ENCODE peak calls at places on chromosomes 12 and 14, in five cellular contexts. F, P, H, T and K are unnamed samples.

GRCh38 chr12:54588110-54588831 is at the start of gene PPP1R1A:
- DNase-seq in F (no peak), P (no peak), H (peak; percentile 41), T (no peak), K (no peak)

GRCh38 chr14:24815543-24815942 is 181.6 kb upstream of the GZMB start:
- DNase-seq in F (no peak), P (no peak), H (no peak), T (no peak), K (no peak)

GRCh38 chr14:37709419-37710195 is 114.2 kb downstream of the TTC6 start:
- DNase-seq in F (peak; percentile 16), P (no peak), H (no peak), T (peak; percentile 17), K (peak; percentile 37)

GRCh38 chr14:99552572-99553216 is 51.3 kb downstream of the CCDC85C start:
- DNase-seq in F (no peak), P (no peak), H (no peak), T (no peak), K (no peak)

GRCh38 chr14:30389134-30389900 is 169.6 kb upstream of the G2E3 start:
- DNase-seq in F (no peak), P (no peak), H (peak; percentile 96), T (peak; percentile 16), K (no peak)

GRCh38 chr12:1527789-1528188 is 66.6 kb downstream of the FBXL14 start:
- DNase-seq in F (no peak), P (no peak), H (no peak), T (peak; percentile 87), K (peak; percentile 39)

GRCh38 chr14:21852061-21852664 is 178.5 kb upstream of the OR4E1 start:
- DNase-seq in F (peak; percentile 16), P (peak; percentile 1), H (peak; percentile 45), T (no peak), K (peak; percentile 42)

GRCh38 chr12:110073049-110073831 is 24.9 kb upstream of the C12orf76 start:
- DNase-seq in F (no peak), P (no peak), H (peak; percentile 47), T (peak; percentile 20), K (no peak)

GRCh38 chr12:27914956-27915355 is 57.6 kb downstream of the PTHLH start:
- DNase-seq in F (no peak), P (no peak), H (no peak), T (no peak), K (no peak)

GRCh38 chr14:21475767-21476525 is 813 bp downstream of the RAB2B start:
- DNase-seq in F (peak; percentile 18), P (no peak), H (no peak), T (no peak), K (no peak)

GRCh38 chr12:127677537-127678131 is 589.3 kb upstream of the TMEM132C start:
- DNase-seq in F (no peak), P (peak; percentile 5), H (peak; percentile 71), T (peak; percentile 80), K (peak; percentile 68)

GRCh38 chr12:130743176-130743575 is 27.1 kb upstream of the RIMBP2 start:
- DNase-seq in F (no peak), P (no peak), H (no peak), T (no peak), K (no peak)

GRCh38 chr14:102878174-102878969 is 44.1 kb upstream of the AMN start:
- DNase-seq in F (no peak), P (no peak), H (no peak), T (no peak), K (no peak)

GRCh38 chr12:52202361-52203078 is 10.7 kb upstream of the KRT80 start:
- DNase-seq in F (no peak), P (no peak), H (peak; percentile 85), T (peak; percentile 52), K (peak; percentile 64)

GRCh38 chr12:75960954-75961661 is 70.5 kb downstream of the PHLDA1 start:
- DNase-seq in F (no peak), P (no peak), H (no peak), T (no peak), K (no peak)

GRCh38 chr12:71045781-71046180 is 112.0 kb downstream of the TSPAN8 start:
- DNase-seq in F (no peak), P (no peak), H (no peak), T (peak; percentile 45), K (peak; percentile 87)

GRCh38 chr14:32623300-32624093 is 294.4 kb downstream of the AKAP6 start:
- DNase-seq in F (no peak), P (no peak), H (no peak), T (peak; percentile 41), K (peak; percentile 47)

GRCh38 chr14:102927878-102928411 is 5.5 kb downstream of the AMN start:
- DNase-seq in F (no peak), P (no peak), H (no peak), T (no peak), K (no peak)

GRCh38 chr12:126389215-126389841 is 1324.1 kb downstream of the AACS start:
- DNase-seq in F (no peak), P (no peak), H (no peak), T (peak; percentile 85), K (peak; percentile 85)

GRCh38 chr12:203462-204260 is 10.3 kb downstream of the SLC6A12 start:
- DNase-seq in F (no peak), P (no peak), H (peak; percentile 67), T (no peak), K (no peak)

GRCh38 chr12:121530600-121531355 is 50.0 kb downstream of the KDM2B start:
- DNase-seq in F (no peak), P (peak; percentile 65), H (peak; percentile 48), T (peak; percentile 78), K (peak; percentile 93)

GRCh38 chr12:6062427-6063378 is 61.8 kb downstream of the VWF start:
- DNase-seq in F (no peak), P (no peak), H (peak; percentile 49), T (peak; percentile 34), K (peak; percentile 66)

GRCh38 chr12:1915082-1915968 is 3.1 kb downstream of the CACNA2D4 start:
- DNase-seq in F (no peak), P (no peak), H (no peak), T (no peak), K (no peak)

GRCh38 chr12:108642269-108642870 is 8.7 kb upstream of the SELPLG start:
- DNase-seq in F (no peak), P (no peak), H (no peak), T (no peak), K (no peak)

GRCh38 chr14:59484611-59485174 is 376 bp downstream of the JKAMP start:
- DNase-seq in F (no peak), P (no peak), H (no peak), T (peak; percentile 42), K (peak; percentile 36)

GRCh38 chr12:22626429-22626828 is 1.5 kb downstream of the ETNK1 start:
- DNase-seq in F (no peak), P (no peak), H (no peak), T (peak; percentile 59), K (peak; percentile 29)

GRCh38 chr14:99757331-99758070 is 35.7 kb upstream of the EML1 start:
- DNase-seq in F (peak; percentile 66), P (no peak), H (no peak), T (peak; percentile 99), K (peak; percentile 75)

GRCh38 chr14:102279688-102280348 is 25.1 kb downstream of the MOK start:
- DNase-seq in F (peak; percentile 84), P (no peak), H (no peak), T (peak; percentile 100), K (peak; percentile 99)

DNA sequence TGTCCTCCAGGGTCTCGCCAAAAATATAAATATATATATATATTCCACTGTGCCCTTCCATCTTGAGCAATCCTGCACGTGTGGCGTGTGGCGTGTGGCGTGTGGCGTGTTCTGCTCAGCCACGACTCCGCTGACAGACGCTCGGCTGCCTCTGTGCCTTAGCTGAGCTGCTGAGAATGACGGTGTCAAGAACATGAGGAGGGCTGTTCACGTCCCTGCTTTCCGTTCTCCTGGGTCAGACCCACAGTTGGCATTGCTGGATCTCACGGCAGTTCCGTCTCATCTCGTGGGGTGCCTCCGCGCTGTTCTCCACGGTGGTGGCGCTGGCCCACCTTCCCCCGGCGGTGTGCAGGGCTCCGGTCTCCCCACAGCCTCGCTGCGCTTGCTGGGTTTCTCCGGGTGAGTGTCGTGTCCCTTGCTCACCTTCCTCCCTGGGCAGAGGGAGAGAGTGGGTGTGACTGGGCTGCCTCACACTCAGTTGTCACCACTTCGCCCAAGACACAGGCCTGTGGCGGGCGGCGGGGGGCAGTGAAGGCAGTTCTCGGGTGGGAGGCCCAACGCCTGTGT is 9.4 kb downstream of the GPR132 start:
- DNase-seq in F (no peak), P (no peak), H (no peak), T (no peak), K (no peak)
- H3K4me3 ChIP-seq in F (no peak overlapping the region), P (no peak overlapping the region), H (no peak overlapping the region), T (no peak overlapping the region), K (no peak overlapping the region)

GRCh38 chr12:106302401-106303201 is at the start of gene TCP11L2:
- DNase-seq in F (no peak), P (no peak), H (peak; percentile 89), T (peak; percentile 71), K (peak; percentile 79)

GRCh38 chr12:106301611-106302321 is 767 bp upstream of the TCP11L2 start:
- DNase-seq in F (no peak), P (no peak), H (peak; percentile 59), T (peak; percentile 50), K (peak; percentile 52)

GRCh38 chr12:106304001-106304421 is 1.5 kb downstream of the TCP11L2 start:
- DNase-seq in F (no peak), P (no peak), H (peak; percentile 61), T (no peak), K (no peak)

GRCh38 chr12:106304797-106305196 is 2.3 kb downstream of the TCP11L2 start:
- DNase-seq in F (no peak), P (no peak), H (no peak), T (no peak), K (no peak)

GRCh38 chr12:106303202-106303820 is 778 bp downstream of the TCP11L2 start:
- DNase-seq in F (no peak), P (no peak), H (peak; percentile 90), T (peak; percentile 63), K (peak; percentile 88)
- TF ChIP-seq CTCF in F (peak; percentile 22), P (no peak), H (no peak), T (no peak), K (no peak)

DNA sequence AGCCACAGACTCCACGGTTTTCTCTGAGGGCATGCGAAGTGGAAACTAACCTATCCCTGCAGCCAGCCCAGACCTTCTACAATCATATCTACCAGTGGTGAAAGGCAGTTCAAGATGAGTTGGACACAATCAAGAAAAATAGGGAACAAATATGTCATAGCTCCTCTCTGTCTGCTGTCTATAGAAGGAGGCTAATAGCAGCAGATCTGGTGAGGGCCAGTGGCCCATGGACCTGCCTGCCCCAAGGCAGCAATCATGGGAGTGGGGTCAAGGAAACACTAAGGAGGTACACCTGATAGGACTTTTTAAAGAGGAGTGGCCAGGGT is 149.5 kb downstream of the PRKCH start:
- DNase-seq in F (no peak), P (no peak), H (no peak), T (no peak), K (no peak)
- H3K4me3 ChIP-seq in F (no peak overlapping the region), P (no peak overlapping the region), H (no peak overlapping the region), T (no peak overlapping the region), K (peak overlapping the region; percentile 6)

DNA sequence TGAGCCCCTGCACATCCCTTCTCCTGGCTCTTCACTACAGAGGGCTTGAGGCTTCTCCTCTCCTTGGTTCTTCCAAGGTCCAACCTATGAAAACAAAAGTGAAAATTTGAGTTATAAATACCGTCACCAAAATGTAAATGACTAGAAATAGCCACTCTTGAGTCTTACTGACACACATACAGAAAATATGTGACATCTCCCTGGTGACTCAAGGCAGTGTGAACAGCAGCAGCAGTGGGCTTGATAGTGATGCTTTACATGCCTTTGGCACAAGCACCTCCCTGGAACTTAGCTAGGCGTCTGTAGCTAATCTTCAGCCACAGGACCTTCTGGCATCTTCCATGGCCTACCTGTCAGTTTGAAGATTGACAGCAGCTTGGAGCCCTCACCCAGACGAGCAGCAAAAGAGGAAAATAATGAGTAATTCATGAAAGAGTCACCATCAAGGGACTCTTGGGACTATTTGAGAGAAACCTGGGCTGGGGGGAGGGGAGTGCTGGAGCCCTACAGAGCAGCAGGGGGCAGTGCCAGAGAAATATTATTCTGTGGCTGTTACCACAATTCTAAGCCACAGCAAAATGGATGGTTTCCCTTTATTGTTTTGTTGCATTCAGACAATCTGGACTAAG is 158.0 kb downstream of the KCNK10 start:
- DNase-seq in F (no peak), P (no peak), H (no peak), T (peak; percentile 1), K (no peak)
- TF ChIP-seq CTCF in F (no peak), P (no peak), H (no peak), T (no peak), K (no peak)